ENCODE peak calls at places on chromosomes 5 and 9, in five cellular contexts. A, P, U, E and O are unnamed samples. For H3K36me3 and H3K4me1, the result is how much of the 10 kb centered on the place peaks cover.

GRCh38 chr5:82244854-82245635 is 33.1 kb downstream of the RPS23 start:
- DNase-seq in A (no peak), P (no peak), U (no peak), E (no peak), O (no peak)

GRCh38 chr5:113546711-113547159 is 33.2 kb downstream of the YTHDC2 start:
- DNase-seq in E (peak), A (no peak), U (peak), P (peak), O (no peak)

GRCh38 chr5:132050136-132050535 is 10.3 kb upstream of the IL3 start:
- DNase-seq in E (no peak), U (no peak), A (no peak), P (no peak), O (no peak)

GRCh38 chr9:14312721-14313377 is 1.1 kb downstream of the NFIB start:
- DNase-seq in P (peak), U (peak), E (peak), A (peak), O (no peak)

GRCh38 chr9:125510980-125511379 is 196.0 kb downstream of the MAPKAP1 start:
- DNase-seq in A (no peak), U (no peak), P (no peak), E (no peak), O (no peak)

GRCh38 chr5:68711311-68712200 is 382.3 kb upstream of the SLC30A5 start:
- DNase-seq in U (no peak), A (no peak), E (no peak), P (no peak), O (no peak)

GRCh38 chr5:102368392-102368791 is 72.3 kb upstream of the SLCO4C1 start:
- DNase-seq in P (no peak), U (no peak), A (no peak), E (no peak), O (no peak)

GRCh38 chr9:9914174-9914573 is 698.6 kb downstream of the PTPRD start:
- DNase-seq in P (no peak), E (no peak), U (no peak), A (peak), O (no peak)

GRCh38 chr9:127283917-127284316 is 19.3 kb downstream of the GARNL3 start:
- DNase-seq in E (peak), P (peak), U (peak), A (peak), O (no peak)

GRCh38 chr5:131068893-131069643 is 96.0 kb downstream of the HINT1 start:
- DNase-seq in P (no peak), E (no peak), U (no peak), A (no peak), O (no peak)

GRCh38 chr5:72314571-72315172 is 5.4 kb downstream of the MRPS27 start:
- DNase-seq in U (peak), E (peak), P (peak), A (no peak), O (no peak)

GRCh38 chr5:163649522-163649921 is 144.1 kb downstream of the MAT2B start:
- DNase-seq in E (peak), A (no peak), P (peak), U (no peak), O (no peak)

GRCh38 chr5:107563957-107564544 is 106.7 kb downstream of the EFNA5 start:
- DNase-seq in A (peak), P (no peak), E (no peak), U (no peak), O (no peak)

GRCh38 chr5:167982-168660 is 23.2 kb upstream of the LRRC14B start:
- DNase-seq in E (peak), A (no peak), U (peak), P (peak), O (no peak)

GRCh38 chr9:134536101-134536900 is 105.3 kb upstream of the COL5A1 start:
- DNase-seq in E (peak), P (peak), A (no peak), U (peak), O (no peak)
- H3K9ac ChIP-seq in E (no peak), P (no peak), A (no peak), U (no peak), O (no peak)

GRCh38 chr5:138179277-138179857 is 455 bp downstream of the KIF20A start:
- DNase-seq in A (peak), U (no peak), P (peak), E (peak), O (no peak)
- H3K36me3 ChIP-seq in A (half or more), U (under half), P (under half), E (under half), O (under half)

GRCh38 chr5:140189977-140190867 is 15.2 kb downstream of the CYSTM1 start:
- DNase-seq in P (peak), U (no peak), A (no peak), E (peak), O (no peak)
- H3K4me1 ChIP-seq in P (under half), U (under half), A (under half), E (under half), O (under half)

GRCh38 chr9:137880160-137880975 is 2.8 kb downstream of the CACNA1B start:
- DNase-seq in P (no peak), U (no peak), E (no peak), A (no peak), O (no peak)

GRCh38 chr9:137879566-137880150 is 2.1 kb downstream of the CACNA1B start:
- DNase-seq in U (no peak), P (no peak), E (no peak), A (no peak), O (no peak)

GRCh38 chr9:137881591-137882505 is 4.3 kb downstream of the CACNA1B start:
- DNase-seq in P (no peak), U (no peak), E (no peak), A (no peak), O (no peak)

GRCh38 chr9:137880976-137881530 is 3.5 kb downstream of the CACNA1B start:
- DNase-seq in U (no peak), A (no peak), E (no peak), P (no peak), O (no peak)

GRCh38 chr9:137882506-137882821 is 4.9 kb downstream of the CACNA1B start:
- DNase-seq in U (no peak), P (no peak), E (no peak), A (no peak), O (no peak)
- H3K9ac ChIP-seq in U (no peak), P (no peak), E (no peak), A (no peak), O (no peak)

GRCh38 chr5:150401376-150402201 is 11.1 kb downstream of the CD74 start:
- DNase-seq in E (no peak), U (no peak), P (no peak), A (no peak), O (no peak)

GRCh38 chr5:150400020-150400326 is 12.7 kb downstream of the CD74 start:
- DNase-seq in A (no peak), U (no peak), E (no peak), P (no peak), O (no peak)

GRCh38 chr5:150399158-150400019 is 13.3 kb downstream of the CD74 start:
- DNase-seq in P (no peak), U (no peak), E (peak), A (no peak), O (no peak)

GRCh38 chr5:150401076-150401375 is 11.7 kb downstream of the CD74 start:
- DNase-seq in E (no peak), P (no peak), U (no peak), A (no peak), O (no peak)

GRCh38 chr5:150400327-150401075 is 12.2 kb downstream of the CD74 start:
- DNase-seq in A (no peak), U (no peak), P (no peak), E (no peak), O (no peak)
- H3K36me3 ChIP-seq in A (under half), U (under half), P (under half), E (under half), O (under half)

DNA sequence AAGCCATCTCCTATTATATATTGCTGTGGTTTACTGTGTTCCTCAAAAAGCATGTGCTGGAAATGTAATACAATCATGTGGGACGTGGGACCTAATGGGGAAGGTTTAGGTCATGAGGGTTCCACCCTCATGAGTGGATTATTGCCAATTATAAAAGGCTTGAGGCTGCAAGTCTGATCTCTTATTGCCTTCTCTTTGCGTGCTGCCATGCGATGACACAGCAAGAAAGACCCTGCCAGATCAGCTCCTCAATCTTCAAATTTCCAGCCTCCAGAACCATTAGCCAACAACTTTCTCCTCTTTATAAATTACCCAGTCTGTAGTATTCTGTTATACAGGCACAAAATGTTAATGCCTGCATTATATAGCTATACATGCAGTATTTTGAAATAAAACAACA is 45.4 kb downstream of the MARCHF11 start:
- DNase-seq in U (no peak), P (no peak), A (no peak), E (no peak), O (no peak)
- H3K4me1 ChIP-seq in U (under half), P (under half), A (under half), E (under half), O (under half)

GRCh38 chr5:179880066-179880650 is 21.5 kb upstream of the MRNIP start:
- DNase-seq in P (no peak), U (no peak), E (no peak), A (no peak), O (no peak)

GRCh38 chr5:179879003-179879689 is 20.5 kb upstream of the MRNIP start:
- DNase-seq in P (no peak), U (no peak), A (no peak), E (no peak), O (no peak)

GRCh38 chr5:179878222-179879002 is 19.8 kb upstream of the MRNIP start:
- DNase-seq in P (no peak), E (no peak), A (no peak), U (no peak), O (no peak)

GRCh38 chr5:179880848-179881590 is 22.4 kb upstream of the MRNIP start:
- DNase-seq in A (no peak), E (no peak), P (no peak), U (no peak), O (no peak)

GRCh38 chr5:179879690-179880010 is 21.0 kb upstream of the MRNIP start:
- DNase-seq in E (no peak), A (no peak), P (no peak), U (no peak), O (no peak)
- H3K9ac ChIP-seq in E (no peak), A (no peak), P (no peak), U (no peak), O (no peak)

GRCh38 chr9:36640982-36641381 is 68.3 kb downstream of the MELK start:
- DNase-seq in E (no peak), A (no peak), U (no peak), P (no peak), O (no peak)

GRCh38 chr9:36632892-36633291 is 60.2 kb downstream of the MELK start:
- DNase-seq in E (peak), A (no peak), P (peak), U (peak), O (no peak)

GRCh38 chr9:36642817-36643216 is 70.1 kb downstream of the MELK start:
- DNase-seq in U (no peak), A (no peak), E (no peak), P (no peak), O (no peak)

DNA sequence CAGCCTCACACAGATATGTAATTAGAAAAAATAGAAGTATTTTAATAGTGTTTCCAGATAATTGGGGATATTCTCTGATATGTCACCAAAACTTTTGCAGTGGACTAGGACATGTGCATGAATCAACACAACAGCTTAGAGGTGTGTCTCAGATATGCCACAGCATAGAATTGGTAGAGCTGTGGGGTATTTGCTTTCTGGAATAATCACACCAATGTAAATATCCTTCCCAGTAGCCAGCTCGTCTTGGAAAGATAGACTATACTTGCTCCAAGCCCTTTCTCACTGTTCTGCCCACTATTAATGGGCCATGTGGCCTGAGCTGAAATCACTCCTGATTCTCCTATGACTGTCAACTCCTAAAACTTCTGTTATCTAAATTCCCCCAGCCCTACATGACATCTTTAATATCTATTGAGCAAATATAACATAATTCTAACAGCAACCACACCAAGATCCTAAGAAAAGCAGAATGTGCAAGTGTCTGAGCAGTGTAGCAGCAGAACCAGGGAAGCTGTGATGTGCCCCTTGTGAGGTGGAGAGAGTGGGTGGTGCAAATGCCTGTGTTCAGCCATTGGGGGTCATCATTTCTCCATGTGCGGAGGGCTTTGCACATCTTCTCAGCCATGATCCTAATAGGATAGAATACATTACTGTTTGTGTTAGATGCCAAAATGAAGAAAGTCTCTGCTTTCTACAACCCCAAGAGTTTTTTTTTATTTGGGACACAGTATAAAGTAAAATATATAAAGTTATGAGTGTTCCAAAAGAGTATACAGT is 65.0 kb downstream of the MELK start:
- DNase-seq in P (no peak), U (no peak), E (no peak), A (no peak), O (no peak)
- H3K36me3 ChIP-seq in P (under half), U (under half), E (under half), A (half or more), O (under half)

GRCh38 chr5:151080620-151081425 is at the start of gene TNIP1:
- DNase-seq in E (peak), U (peak), P (peak), A (peak), O (no peak)

GRCh38 chr5:151082274-151082902 is 1.6 kb upstream of the TNIP1 start:
- DNase-seq in U (peak), E (no peak), P (peak), A (peak), O (no peak)

GRCh38 chr5:151079838-151080619 is 805 bp downstream of the TNIP1 start:
- DNase-seq in U (peak), A (no peak), E (peak), P (peak), O (no peak)

GRCh38 chr5:151082976-151083651 is 2.3 kb upstream of the TNIP1 start:
- DNase-seq in E (peak), P (peak), A (no peak), U (peak), O (peak)

DNA sequence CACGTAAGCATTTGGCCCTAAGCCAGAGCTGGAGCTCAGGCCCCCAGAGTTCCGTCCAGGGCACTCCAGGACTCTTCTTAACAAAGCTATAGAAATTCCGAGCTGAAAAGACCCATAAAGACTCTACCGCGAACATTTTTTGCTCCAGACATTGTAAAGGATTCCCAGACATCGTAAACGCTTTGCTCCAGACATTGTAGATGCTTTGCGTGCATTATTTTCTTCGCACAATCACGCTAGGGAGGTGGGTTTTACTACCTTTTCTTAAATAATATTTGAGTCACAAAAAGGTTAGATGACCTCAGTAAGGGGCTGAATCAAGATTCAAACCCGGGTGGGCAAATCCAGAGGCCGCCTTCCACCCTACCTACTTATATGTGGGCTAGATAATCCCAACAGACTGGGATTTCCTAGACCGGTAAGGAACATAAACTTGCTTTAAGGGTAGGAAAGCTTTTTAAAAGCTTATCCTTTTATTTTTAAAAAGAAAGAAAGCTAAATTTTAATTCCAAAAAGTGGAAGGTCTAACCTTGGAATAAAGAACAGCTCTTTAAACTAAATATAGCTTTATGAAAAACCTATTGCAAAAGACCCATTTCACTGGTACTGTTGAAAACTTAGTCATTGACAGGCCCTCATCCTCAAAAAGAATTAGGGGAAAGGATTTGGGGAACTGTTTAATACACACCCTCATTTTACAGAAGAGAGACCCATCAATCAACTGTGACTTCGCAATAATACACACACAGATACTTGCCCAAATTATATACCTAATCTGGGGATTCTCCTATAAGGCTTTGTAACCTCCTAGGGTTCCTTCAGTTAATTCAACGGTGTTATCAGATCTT is 816 bp upstream of the TNIP1 start:
- DNase-seq in A (no peak), P (no peak), U (peak), E (no peak), O (no peak)
- H3K4me1 ChIP-seq in A (under half), P (half or more), U (half or more), E (under half), O (half or more)